ENCODE peak calls at places on chromosomes 7 and 10, in ten cellular contexts. D is ascending aorta, Z is endodermal cell, N is tibial artery, Y is brain microvascular endothelial cell, X is gastrocnemius medialis, U is H9, G is testis, O is GM23338, M is astrocyte. I is an unnamed sample.

GRCh38 chr7:73908123-73908611 is 47.2 kb downstream of the TMEM270 start:
- DNase-seq in X (no peak), U (no peak), O (no peak), G (no peak), N (no peak), M (no peak), D (peak; percentile 54), Z (no peak), Y (no peak), I (no peak)

GRCh38 chr10:88793747-88794299 is 8.7 kb upstream of the LIPM start:
- DNase-seq in O (no peak), Z (no peak), X (no peak), N (no peak), M (peak; percentile 74), U (no peak), G (no peak), D (no peak), Y (no peak), I (no peak)

GRCh38 chr10:67127441-67127840 is 201.6 kb downstream of the LRRTM3 start:
- DNase-seq in X (no peak), U (no peak), D (no peak), N (no peak), Z (no peak), G (no peak), O (no peak), M (no peak), Y (peak; percentile 3), I (no peak)

GRCh38 chr10:111207525-111207924 is 130.7 kb downstream of the ADRA2A start:
- DNase-seq in M (no peak), U (no peak), O (peak; percentile 28), G (no peak), Z (peak; percentile 68), Y (no peak), X (no peak), N (no peak), D (no peak), I (no peak)

GRCh38 chr10:100370561-100370975 is 23.5 kb downstream of the SCD start:
- DNase-seq in Z (no peak), D (no peak), N (peak; percentile 38), G (no peak), U (no peak), Y (no peak), M (no peak), O (no peak), X (peak; percentile 76), I (no peak)

GRCh38 chr7:123494193-123494796 is 40.1 kb downstream of the IQUB start:
- DNase-seq in D (no peak), X (no peak), M (no peak), N (no peak), O (peak; percentile 53), Y (peak; percentile 29), U (no peak), G (peak; percentile 44), Z (no peak), I (no peak)

GRCh38 chr10:67770537-67770936 is 67.5 kb downstream of the DNAJC12 start:
- DNase-seq in O (no peak), Y (no peak), D (no peak), N (no peak), U (no peak), M (no peak), G (no peak), Z (no peak), X (no peak), I (no peak)

GRCh38 chr10:4568731-4569130 is 257.3 kb upstream of the AKR1E2 start:
- DNase-seq in O (no peak), N (no peak), M (no peak), G (no peak), D (no peak), X (no peak), Y (no peak), Z (no peak), U (no peak), I (no peak)

GRCh38 chr10:86945361-86946214 is 11.8 kb downstream of the MMRN2 start:
- DNase-seq in N (peak; percentile 63), O (peak; percentile 89), U (peak; percentile 89), M (no peak), G (peak; percentile 71), Z (peak; percentile 92), D (peak; percentile 73), X (peak; percentile 30), Y (no peak), I (peak; percentile 51)

GRCh38 chr10:18607979-18608378 is 43.4 kb downstream of the NSUN6 start:
- DNase-seq in X (no peak), Y (no peak), Z (no peak), G (no peak), M (peak; percentile 5), N (no peak), D (no peak), O (no peak), U (no peak), I (no peak)

GRCh38 chr10:18607503-18607902 is 43.9 kb downstream of the NSUN6 start:
- DNase-seq in D (peak; percentile 68), U (no peak), Z (no peak), G (no peak), M (peak; percentile 85), X (no peak), O (no peak), Y (peak; percentile 91), N (no peak), I (no peak)

GRCh38 chr10:18611168-18611567 is 40.2 kb downstream of the NSUN6 start:
- DNase-seq in N (no peak), M (no peak), D (no peak), G (no peak), Z (no peak), U (no peak), Y (no peak), O (no peak), X (no peak), I (no peak)

GRCh38 chr10:18608581-18608980 is 42.8 kb downstream of the NSUN6 start:
- DNase-seq in D (no peak), Y (no peak), O (no peak), Z (no peak), X (no peak), G (no peak), N (no peak), M (no peak), U (no peak), I (no peak)

DNA sequence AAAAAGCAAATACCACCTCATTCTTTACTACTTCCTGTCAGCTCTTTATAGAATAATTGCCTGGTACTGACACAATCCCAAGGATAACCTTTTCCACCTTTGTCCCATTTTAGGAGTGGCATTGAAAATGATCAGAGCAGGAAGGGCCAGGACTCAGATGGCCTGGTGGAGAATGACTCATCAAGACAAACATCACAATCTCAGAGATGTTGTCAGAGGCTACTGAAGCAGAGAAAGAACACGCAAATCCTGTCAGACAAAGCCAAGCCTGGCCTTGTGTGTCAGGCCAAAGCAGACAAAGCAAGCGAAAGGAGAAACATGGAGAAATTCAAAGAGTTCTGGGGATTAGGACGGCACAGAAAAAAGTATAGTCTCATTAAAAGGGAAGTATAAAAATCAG is 40.9 kb downstream of the NSUN6 start:
- DNase-seq in Z (peak; percentile 52), X (no peak), D (no peak), M (peak; percentile 86), N (no peak), O (no peak), U (no peak), G (no peak), Y (peak; percentile 93), I (no peak)
- H3K27ac ChIP-seq in Z (no peak overlapping the region), X (no peak overlapping the region), D (peak overlapping the region; percentile 58), M (peak overlapping the region; percentile 72), N (no peak overlapping the region), O (no peak overlapping the region), U (no peak overlapping the region), G (no peak overlapping the region), Y (peak overlapping the region; percentile 81), I (no peak overlapping the region)

DNA sequence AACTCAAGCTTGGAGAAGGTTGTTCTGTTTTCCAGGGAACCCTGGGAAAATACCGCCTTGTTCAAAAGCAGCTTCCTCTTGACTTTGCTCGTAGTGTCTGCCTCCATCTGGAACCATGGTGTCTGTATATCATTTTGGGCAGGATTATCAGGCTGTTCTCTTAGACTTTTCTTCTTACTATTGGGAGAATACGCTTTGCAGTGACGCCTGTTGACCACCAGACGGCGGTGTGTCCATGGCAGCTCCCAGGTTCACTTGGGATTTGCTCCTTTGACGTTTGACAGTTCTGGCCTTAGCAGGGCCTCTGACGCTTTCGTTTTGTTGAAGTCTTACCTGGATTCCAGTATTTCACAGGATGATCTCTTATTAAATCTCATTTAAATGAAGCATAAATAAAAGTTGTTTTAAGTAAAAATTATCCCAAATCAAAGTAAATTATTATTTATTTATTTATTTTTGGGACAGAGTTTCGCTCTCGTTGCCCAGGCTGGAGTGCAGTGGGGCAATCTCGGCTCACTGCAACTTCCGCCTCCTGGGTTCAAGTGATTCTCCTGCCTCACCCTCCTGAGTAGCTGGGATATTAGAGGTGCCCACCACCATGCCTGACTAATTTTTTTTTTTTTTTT is 41.8 kb upstream of the GJD4 start:
- DNase-seq in M (peak; percentile 49), N (peak; percentile 33), G (peak; percentile 60), Y (peak; percentile 35), D (peak; percentile 71), O (peak; percentile 82), U (peak; percentile 71), X (peak; percentile 31), Z (peak; percentile 88), I (peak; percentile 66)
- TF ChIP-seq CTCF in M (peak; percentile 100), N (peak; percentile 96), G (peak; percentile 82), Y (peak; percentile 100), D (peak; percentile 77), O (peak; percentile 100), U (peak; percentile 99), X (peak; percentile 92), Z (peak; percentile 99), I (peak; percentile 92)

GRCh38 chr7:100427762-100428198 is 723 bp downstream of the ZCWPW1 start:
- DNase-seq in M (no peak), Y (no peak), D (no peak), X (no peak), Z (no peak), N (no peak), G (no peak), O (no peak), U (no peak), I (peak; percentile 59)
- H3K27ac ChIP-seq in M (peak overlapping the region; percentile 98), Y (no peak overlapping the region), D (peak overlapping the region; percentile 99), X (peak overlapping the region; percentile 99), Z (no peak overlapping the region), N (peak overlapping the region; percentile 100), G (peak overlapping the region; percentile 99), O (no peak overlapping the region), U (no peak overlapping the region), I (peak overlapping the region; percentile 100)

GRCh38 chr10:126904807-126905686 is at the start of gene DOCK1:
- DNase-seq in Z (peak; percentile 90), Y (peak; percentile 53), O (peak; percentile 86), M (peak; percentile 55), D (peak; percentile 78), U (peak; percentile 68), X (peak; percentile 16), N (peak; percentile 71), G (peak; percentile 73), I (peak; percentile 71)

GRCh38 chr10:126904493-126904806 is 778 bp upstream of the DOCK1 start:
- DNase-seq in M (no peak), U (no peak), N (no peak), X (no peak), Z (no peak), G (no peak), Y (no peak), O (no peak), D (no peak), I (no peak)

GRCh38 chr10:126898460-126898859 is 6.8 kb upstream of the DOCK1 start:
- DNase-seq in O (no peak), U (no peak), M (no peak), N (no peak), Y (no peak), D (no peak), Z (no peak), X (no peak), G (no peak), I (no peak)

GRCh38 chr10:126903646-126904360 is 1.4 kb upstream of the DOCK1 start:
- DNase-seq in G (no peak), N (no peak), M (no peak), X (no peak), D (no peak), O (no peak), Y (no peak), U (no peak), Z (no peak), I (no peak)

GRCh38 chr10:126902157-126902556 is 3.1 kb upstream of the DOCK1 start:
- DNase-seq in D (no peak), U (no peak), N (no peak), Z (no peak), X (no peak), Y (peak; percentile 62), O (no peak), G (no peak), M (peak; percentile 81), I (no peak)
- TF ChIP-seq CTCF in D (no peak), U (no peak), N (no peak), Z (peak; percentile 30), X (no peak), Y (peak; percentile 55), O (no peak), G (no peak), M (peak; percentile 31), I (no peak)